ENCODE peak calls at places on chromosomes 5 and 9, in five cellular contexts. J is tibial artery, V is cardiac muscle cell, U is type B pancreatic cell, H is fibroblast of pulmonary artery. Q is an unnamed sample.

GRCh38 chr9:136582977-136583735 is 37.3 kb upstream of the NOTCH1 start:
- DNase-seq in U (no peak), V (no peak), H (no peak), J (no peak), Q (no peak)

GRCh38 chr5:131406076-131406475 is 142.2 kb downstream of the CDC42SE2 start:
- DNase-seq in U (no peak), H (no peak), V (no peak), J (no peak), Q (no peak)

GRCh38 chr5:108556414-108556813 is 174.5 kb upstream of the FBXL17 start:
- DNase-seq in V (no peak), J (no peak), H (no peak), U (no peak), Q (no peak)

GRCh38 chr9:14433293-14433818 is 119.4 kb upstream of the NFIB start:
- DNase-seq in V (peak; percentile 86), U (no peak), H (peak; percentile 84), J (no peak), Q (no peak)

GRCh38 chr9:13485068-13485596 is 205.6 kb upstream of the MPDZ start:
- DNase-seq in J (peak; percentile 76), H (peak; percentile 95), V (peak; percentile 96), U (no peak), Q (no peak)

GRCh38 chr5:14167211-14167845 is 24.2 kb downstream of the TRIO start:
- DNase-seq in J (no peak), H (peak; percentile 46), V (peak; percentile 38), U (no peak), Q (no peak)

GRCh38 chr5:168477060-168477459 is 9.2 kb upstream of the RARS1 start:
- DNase-seq in V (peak; percentile 93), U (no peak), J (no peak), H (peak; percentile 88), Q (no peak)

GRCh38 chr9:111922324-111923013 is 25.9 kb downstream of the UGCG start:
- DNase-seq in H (no peak), J (no peak), V (no peak), U (no peak), Q (no peak)

GRCh38 chr5:138922494-138922893 is 47.4 kb upstream of the LRRTM2 start:
- DNase-seq in V (no peak), J (no peak), U (no peak), H (no peak), Q (no peak)

GRCh38 chr9:127086771-127087170 is 35.7 kb downstream of the ANGPTL2 start:
- DNase-seq in H (no peak), J (no peak), U (peak; percentile 34), V (no peak), Q (no peak)

GRCh38 chr9:111037744-111038335 is 430 bp downstream of the LPAR1 start:
- DNase-seq in J (peak; percentile 25), U (peak; percentile 76), H (peak; percentile 40), V (peak; percentile 57), Q (no peak)

GRCh38 chr5:116411101-116411571 is 163.5 kb downstream of the SEMA6A start:
- DNase-seq in H (peak; percentile 21), J (no peak), U (no peak), V (peak; percentile 46), Q (no peak)

GRCh38 chr5:73823508-73823925 is 197.5 kb downstream of the ARHGEF28 start:
- DNase-seq in U (no peak), H (peak; percentile 48), V (peak; percentile 39), J (no peak), Q (no peak)

GRCh38 chr9:113634597-113635515 is 171.3 kb downstream of the RGS3 start:
- DNase-seq in U (no peak), V (no peak), J (peak; percentile 3), H (no peak), Q (no peak)

GRCh38 chr5:153965102-153965645 is 73.5 kb downstream of the FAM114A2 start:
- DNase-seq in H (peak; percentile 66), V (peak; percentile 69), U (no peak), J (peak; percentile 37), Q (no peak)

GRCh38 chr5:151799407-151799806 is 27.7 kb downstream of the G3BP1 start:
- DNase-seq in H (peak; percentile 62), V (peak; percentile 39), U (no peak), J (no peak), Q (no peak)

GRCh38 chr9:16485155-16485554 is 385.3 kb downstream of the BNC2 start:
- DNase-seq in J (no peak), H (no peak), U (no peak), V (no peak), Q (no peak)

GRCh38 chr5:148120317-148120716 is 48.0 kb upstream of the SPINK14 start:
- DNase-seq in J (no peak), H (no peak), U (no peak), V (no peak), Q (no peak)

GRCh38 chr5:148125641-148126040 is 42.7 kb upstream of the SPINK14 start:
- DNase-seq in U (no peak), J (no peak), H (peak; percentile 15), V (peak; percentile 6), Q (no peak)
- TF ChIP-seq CTCF in U (peak; percentile 20), J (no peak), H (peak; percentile 17), V (peak; percentile 14), Q (no peak)

GRCh38 chr5:140205952-140206351 is 31.0 kb downstream of the CYSTM1 start:
- DNase-seq in H (no peak), U (no peak), J (no peak), V (no peak), Q (no peak)
- TF ChIP-seq CTCF in H (no peak), U (no peak), J (no peak), V (peak; percentile 2), Q (no peak)

GRCh38 chr9:93427655-93428379 is 23.7 kb upstream of the FAM120A start:
- DNase-seq in J (no peak), V (no peak), H (no peak), U (no peak), Q (no peak)
- TF ChIP-seq CTCF in J (no peak), V (peak; percentile 38), H (peak; percentile 18), U (no peak), Q (no peak)

GRCh38 chr5:174317261-174317894 is 271.9 kb downstream of the NSG2 start:
- DNase-seq in J (no peak), V (peak; percentile 69), U (no peak), H (peak; percentile 65), Q (no peak)
- TF ChIP-seq CTCF in J (peak; percentile 39), V (peak; percentile 96), U (peak; percentile 92), H (peak; percentile 95), Q (no peak)

GRCh38 chr9:78626971-78627370 is 330.0 kb downstream of the PSAT1 start:
- DNase-seq in V (no peak), J (no peak), U (no peak), H (no peak), Q (no peak)
- TF ChIP-seq CTCF in V (no peak), J (no peak), U (no peak), H (no peak), Q (no peak)

GRCh38 chr5:98770158-98770910 is 3.1 kb upstream of the RGMB start:
- DNase-seq in V (peak; percentile 71), U (no peak), H (peak; percentile 69), J (peak; percentile 68), Q (no peak)
- TF ChIP-seq CTCF in V (no peak), U (no peak), H (no peak), J (no peak), Q (no peak)

GRCh38 chr5:134590992-134591659 is 41.5 kb downstream of the SAR1B start:
- DNase-seq in J (no peak), U (no peak), V (no peak), H (no peak), Q (no peak)
- TF ChIP-seq CTCF in J (no peak), U (no peak), V (no peak), H (no peak), Q (no peak)